ENCODE peak calls at places on chromosomes 2 and 18, in nine cellular contexts. C, M, H, R, X, W, S, E and Z are unnamed samples.
A peak's percentile ranks its signal among the peaks of the same experiment; 100 is the strongest.

GRCh38 chr2:226115102-226115831 is 684.4 kb downstream of the IRS1 start:
- DNase-seq in C (no peak), M (no peak), H (no peak), R (no peak), X (no peak), W (no peak), S (no peak), E (peak; percentile 92), Z (no peak)

GRCh38 chr2:213187833-213188532 is 36.6 kb upstream of the IKZF2 start:
- DNase-seq in C (no peak), M (no peak), H (no peak), R (no peak), X (no peak), W (no peak), S (no peak), E (peak; percentile 58), Z (no peak)

GRCh38 chr2:173452436-173452835 is 97.8 kb downstream of the CDCA7 start:
- DNase-seq in C (no peak), M (no peak), H (no peak), R (no peak), X (no peak), W (no peak), S (no peak), E (no peak), Z (no peak)

GRCh38 chr2:145029885-145030284 is 510.0 kb upstream of the ZEB2 start:
- DNase-seq in C (no peak), M (no peak), H (no peak), R (no peak), X (no peak), W (no peak), S (no peak), E (no peak), Z (no peak)

GRCh38 chr2:48305569-48305968 is 224.4 kb upstream of the STON1 start:
- DNase-seq in C (no peak), M (no peak), H (no peak), R (no peak), X (no peak), W (no peak), S (no peak), E (no peak), Z (no peak)

GRCh38 chr18:48940854-48941531 is 9.8 kb downstream of the SMAD7 start:
- DNase-seq in C (peak; percentile 63), M (peak; percentile 73), H (no peak), R (no peak), X (peak; percentile 96), W (peak; percentile 71), S (no peak), E (peak; percentile 65), Z (peak; percentile 80)

GRCh38 chr2:42881732-42882131 is 89.3 kb upstream of the HAAO start:
- DNase-seq in C (no peak), M (no peak), H (no peak), R (no peak), X (no peak), W (no peak), S (no peak), E (peak; percentile 58), Z (no peak)

GRCh38 chr18:70659026-70659726 is 370.3 kb downstream of the SOCS6 start:
- DNase-seq in C (no peak), M (no peak), H (no peak), R (no peak), X (peak; percentile 59), W (no peak), S (no peak), E (peak; percentile 59), Z (no peak)